ENCODE peak calls at places on chromosomes 6 and 20, in eight cellular contexts. One of them, this sample, is unnamed.

GRCh38 chr20:50027611-50028105 is 44.9 kb downstream of the SNAI1 start:
- DNase-seq in astrocyte of the spinal cord: peak
- DNase-seq in cardiac fibroblast: peak
- DNase-seq in aorta: peak
- DNase-seq in brain microvascular endothelial cell: peak
- DNase-seq in naive thymus-derived CD4-positive, alpha-beta T cell: no peak
- DNase-seq in OCI-LY7: no peak
- DNase-seq in ovary: peak
- DNase-seq in this sample: peak

GRCh38 chr20:9392892-9393857 is 121.2 kb upstream of the LAMP5 start:
- DNase-seq in astrocyte of the spinal cord: peak
- DNase-seq in cardiac fibroblast: peak
- DNase-seq in aorta: peak
- DNase-seq in brain microvascular endothelial cell: peak
- DNase-seq in naive thymus-derived CD4-positive, alpha-beta T cell: no peak
- DNase-seq in OCI-LY7: peak
- DNase-seq in ovary: peak
- DNase-seq in this sample: peak

GRCh38 chr6:15474196-15474595 is 188.6 kb downstream of the DTNBP1 start:
- DNase-seq in astrocyte of the spinal cord: no peak
- DNase-seq in cardiac fibroblast: peak
- DNase-seq in aorta: no peak
- DNase-seq in brain microvascular endothelial cell: no peak
- DNase-seq in naive thymus-derived CD4-positive, alpha-beta T cell: no peak
- DNase-seq in OCI-LY7: no peak
- DNase-seq in ovary: no peak
- DNase-seq in this sample: no peak

GRCh38 chr6:8940356-8940755 is 505.0 kb upstream of the SLC35B3 start:
- DNase-seq in astrocyte of the spinal cord: no peak
- DNase-seq in cardiac fibroblast: no peak
- DNase-seq in aorta: no peak
- DNase-seq in brain microvascular endothelial cell: no peak
- DNase-seq in naive thymus-derived CD4-positive, alpha-beta T cell: no peak
- DNase-seq in OCI-LY7: no peak
- DNase-seq in ovary: no peak
- DNase-seq in this sample: peak

GRCh38 chr6:6696867-6697531 is 108.5 kb downstream of the LY86 start:
- DNase-seq in astrocyte of the spinal cord: peak
- DNase-seq in cardiac fibroblast: peak
- DNase-seq in aorta: peak
- DNase-seq in brain microvascular endothelial cell: peak
- DNase-seq in naive thymus-derived CD4-positive, alpha-beta T cell: no peak
- DNase-seq in OCI-LY7: peak
- DNase-seq in ovary: peak
- DNase-seq in this sample: peak

GRCh38 chr6:135014353-135014832 is 40.2 kb downstream of the HBS1L start:
- DNase-seq in astrocyte of the spinal cord: no peak
- DNase-seq in cardiac fibroblast: no peak
- DNase-seq in aorta: no peak
- DNase-seq in brain microvascular endothelial cell: no peak
- DNase-seq in naive thymus-derived CD4-positive, alpha-beta T cell: no peak
- DNase-seq in OCI-LY7: no peak
- DNase-seq in ovary: no peak
- DNase-seq in this sample: no peak

GRCh38 chr6:6654599-6655575 is 66.4 kb downstream of the LY86 start:
- DNase-seq in astrocyte of the spinal cord: no peak
- DNase-seq in cardiac fibroblast: peak
- DNase-seq in aorta: peak
- DNase-seq in brain microvascular endothelial cell: peak
- DNase-seq in naive thymus-derived CD4-positive, alpha-beta T cell: no peak
- DNase-seq in OCI-LY7: no peak
- DNase-seq in ovary: no peak
- DNase-seq in this sample: no peak

GRCh38 chr6:30646450-30647038 is 389 bp upstream of the C6orf136 start:
- DNase-seq in astrocyte of the spinal cord: no peak
- DNase-seq in cardiac fibroblast: no peak
- DNase-seq in aorta: peak
- DNase-seq in brain microvascular endothelial cell: peak
- DNase-seq in naive thymus-derived CD4-positive, alpha-beta T cell: no peak
- DNase-seq in OCI-LY7: no peak
- DNase-seq in ovary: peak
- DNase-seq in this sample: no peak

GRCh38 chr6:15148356-15149058 is 97.4 kb upstream of the JARID2 start:
- DNase-seq in astrocyte of the spinal cord: peak
- DNase-seq in cardiac fibroblast: peak
- DNase-seq in aorta: no peak
- DNase-seq in brain microvascular endothelial cell: peak
- DNase-seq in naive thymus-derived CD4-positive, alpha-beta T cell: no peak
- DNase-seq in OCI-LY7: no peak
- DNase-seq in ovary: no peak
- DNase-seq in this sample: peak

GRCh38 chr6:31677955-31678354 is 2.9 kb downstream of the LY6G5C start:
- DNase-seq in astrocyte of the spinal cord: no peak
- DNase-seq in cardiac fibroblast: no peak
- DNase-seq in aorta: no peak
- DNase-seq in brain microvascular endothelial cell: no peak
- DNase-seq in naive thymus-derived CD4-positive, alpha-beta T cell: no peak
- DNase-seq in OCI-LY7: no peak
- DNase-seq in ovary: no peak
- DNase-seq in this sample: no peak

GRCh38 chr6:18121580-18122127 is 823 bp downstream of the NHLRC1 start:
- DNase-seq in astrocyte of the spinal cord: no peak
- DNase-seq in cardiac fibroblast: no peak
- DNase-seq in aorta: no peak
- DNase-seq in brain microvascular endothelial cell: no peak
- DNase-seq in naive thymus-derived CD4-positive, alpha-beta T cell: no peak
- DNase-seq in OCI-LY7: peak
- DNase-seq in ovary: no peak
- DNase-seq in this sample: no peak

GRCh38 chr6:100464162-100464851 is 414 bp downstream of the SIM1 start:
- DNase-seq in astrocyte of the spinal cord: no peak
- DNase-seq in cardiac fibroblast: no peak
- DNase-seq in aorta: no peak
- DNase-seq in brain microvascular endothelial cell: no peak
- DNase-seq in naive thymus-derived CD4-positive, alpha-beta T cell: no peak
- DNase-seq in OCI-LY7: no peak
- DNase-seq in ovary: no peak
- DNase-seq in this sample: peak

GRCh38 chr6:100466410-100467143 is 1.9 kb upstream of the SIM1 start:
- DNase-seq in astrocyte of the spinal cord: no peak
- DNase-seq in cardiac fibroblast: no peak
- DNase-seq in aorta: no peak
- DNase-seq in brain microvascular endothelial cell: no peak
- DNase-seq in naive thymus-derived CD4-positive, alpha-beta T cell: no peak
- DNase-seq in OCI-LY7: no peak
- DNase-seq in ovary: no peak
- DNase-seq in this sample: no peak

GRCh38 chr6:100463685-100464161 is 998 bp downstream of the SIM1 start:
- DNase-seq in astrocyte of the spinal cord: no peak
- DNase-seq in cardiac fibroblast: no peak
- DNase-seq in aorta: no peak
- DNase-seq in brain microvascular endothelial cell: no peak
- DNase-seq in naive thymus-derived CD4-positive, alpha-beta T cell: no peak
- DNase-seq in OCI-LY7: no peak
- DNase-seq in ovary: no peak
- DNase-seq in this sample: peak

GRCh38 chr6:100465701-100466409 is 1.1 kb upstream of the SIM1 start:
- DNase-seq in astrocyte of the spinal cord: peak
- DNase-seq in cardiac fibroblast: no peak
- DNase-seq in aorta: no peak
- DNase-seq in brain microvascular endothelial cell: no peak
- DNase-seq in naive thymus-derived CD4-positive, alpha-beta T cell: no peak
- DNase-seq in OCI-LY7: no peak
- DNase-seq in ovary: no peak
- DNase-seq in this sample: no peak

DNA sequence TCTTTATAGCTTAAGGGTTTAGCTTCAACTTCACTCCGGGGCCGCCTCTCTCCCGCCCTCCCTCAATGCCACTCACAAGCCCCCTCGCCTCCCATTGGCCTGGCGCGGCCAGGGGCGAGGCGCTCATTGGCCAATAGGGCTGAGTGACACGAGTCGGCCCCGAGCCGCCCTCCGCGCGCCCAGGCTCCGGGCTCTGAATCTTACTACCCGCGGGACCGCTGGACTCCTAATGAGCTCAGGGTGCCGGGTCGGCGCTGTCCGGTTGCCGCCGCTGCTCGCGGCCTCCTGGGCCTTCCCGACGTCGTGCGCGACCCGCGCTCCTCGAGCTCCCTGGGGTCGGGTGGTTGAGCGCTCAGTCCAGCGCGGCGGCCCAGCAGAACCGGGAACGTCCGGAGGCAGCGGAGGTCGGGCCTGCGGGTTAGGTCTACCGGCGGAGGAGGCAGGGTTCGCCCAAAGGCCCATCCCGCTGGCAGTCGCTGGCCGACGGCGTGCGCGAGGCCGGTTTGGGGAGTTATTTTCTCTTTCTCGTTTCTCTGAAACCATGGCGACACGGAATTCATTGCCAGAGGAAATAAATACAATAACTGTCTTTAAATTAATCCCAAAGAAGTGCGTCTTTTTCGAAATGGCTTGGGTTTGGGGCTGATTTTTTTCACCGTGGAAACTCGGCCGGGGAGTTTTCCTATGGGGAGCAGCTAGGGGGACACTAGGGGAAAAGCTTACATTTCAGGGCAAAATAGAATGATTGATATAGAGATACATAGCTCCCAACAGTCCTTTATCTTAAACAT is at the start of gene SIM1:
- DNase-seq in astrocyte of the spinal cord: peak
- DNase-seq in cardiac fibroblast: peak
- DNase-seq in aorta: no peak
- DNase-seq in brain microvascular endothelial cell: peak
- DNase-seq in naive thymus-derived CD4-positive, alpha-beta T cell: no peak
- DNase-seq in OCI-LY7: no peak
- DNase-seq in ovary: no peak
- DNase-seq in this sample: peak
- H3K4me3 ChIP-seq in astrocyte of the spinal cord: peak
- H3K4me3 ChIP-seq in cardiac fibroblast: peak
- H3K4me3 ChIP-seq in aorta: no peak
- H3K4me3 ChIP-seq in brain microvascular endothelial cell: peak
- H3K4me3 ChIP-seq in naive thymus-derived CD4-positive, alpha-beta T cell: no peak
- H3K4me3 ChIP-seq in OCI-LY7: no peak
- H3K4me3 ChIP-seq in ovary: no peak
- H3K4me3 ChIP-seq in this sample: peak

DNA sequence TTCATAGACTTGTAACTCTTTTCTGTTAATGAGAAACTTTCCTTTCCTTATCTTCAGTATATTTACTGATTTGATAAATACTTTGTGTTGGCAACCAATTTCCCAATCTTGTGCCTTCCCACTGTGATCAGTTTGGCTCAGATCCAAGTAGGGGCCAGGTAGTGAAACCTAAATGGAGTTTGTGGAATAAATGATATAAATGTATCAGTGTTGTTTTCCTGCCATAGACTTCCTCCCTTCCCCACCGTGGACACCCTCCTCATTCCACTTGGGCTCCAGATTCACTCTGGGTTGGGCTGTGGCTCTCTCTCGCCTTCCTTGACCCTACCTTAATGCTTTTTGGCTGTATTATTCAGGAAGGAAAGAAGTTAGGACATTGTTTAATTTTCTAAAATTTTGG is 1.3 kb downstream of the ZKSCAN3 start:
- DNase-seq in astrocyte of the spinal cord: no peak
- DNase-seq in cardiac fibroblast: no peak
- DNase-seq in aorta: no peak
- DNase-seq in brain microvascular endothelial cell: no peak
- DNase-seq in naive thymus-derived CD4-positive, alpha-beta T cell: no peak
- DNase-seq in OCI-LY7: no peak
- DNase-seq in ovary: no peak
- DNase-seq in this sample: no peak
- H3K4me3 ChIP-seq in astrocyte of the spinal cord: no peak
- H3K4me3 ChIP-seq in cardiac fibroblast: peak
- H3K4me3 ChIP-seq in aorta: no peak
- H3K4me3 ChIP-seq in brain microvascular endothelial cell: no peak
- H3K4me3 ChIP-seq in naive thymus-derived CD4-positive, alpha-beta T cell: peak
- H3K4me3 ChIP-seq in OCI-LY7: peak
- H3K4me3 ChIP-seq in ovary: no peak
- H3K4me3 ChIP-seq in this sample: peak

GRCh38 chr6:131027326-131027725 is 35.7 kb downstream of the EPB41L2 start:
- DNase-seq in astrocyte of the spinal cord: no peak
- DNase-seq in cardiac fibroblast: no peak
- DNase-seq in aorta: no peak
- DNase-seq in brain microvascular endothelial cell: no peak
- DNase-seq in naive thymus-derived CD4-positive, alpha-beta T cell: no peak
- DNase-seq in OCI-LY7: no peak
- DNase-seq in ovary: no peak
- DNase-seq in this sample: no peak

GRCh38 chr6:131024565-131024964 is 38.5 kb downstream of the EPB41L2 start:
- DNase-seq in astrocyte of the spinal cord: no peak
- DNase-seq in cardiac fibroblast: no peak
- DNase-seq in aorta: no peak
- DNase-seq in brain microvascular endothelial cell: no peak
- DNase-seq in naive thymus-derived CD4-positive, alpha-beta T cell: no peak
- DNase-seq in OCI-LY7: no peak
- DNase-seq in ovary: no peak
- DNase-seq in this sample: no peak

GRCh38 chr6:131033631-131034030 is 29.4 kb downstream of the EPB41L2 start:
- DNase-seq in astrocyte of the spinal cord: no peak
- DNase-seq in cardiac fibroblast: no peak
- DNase-seq in aorta: no peak
- DNase-seq in brain microvascular endothelial cell: no peak
- DNase-seq in naive thymus-derived CD4-positive, alpha-beta T cell: no peak
- DNase-seq in OCI-LY7: no peak
- DNase-seq in ovary: no peak
- DNase-seq in this sample: no peak

GRCh38 chr6:131035582-131035981 is 27.5 kb downstream of the EPB41L2 start:
- DNase-seq in astrocyte of the spinal cord: no peak
- DNase-seq in cardiac fibroblast: no peak
- DNase-seq in aorta: no peak
- DNase-seq in brain microvascular endothelial cell: no peak
- DNase-seq in naive thymus-derived CD4-positive, alpha-beta T cell: no peak
- DNase-seq in OCI-LY7: no peak
- DNase-seq in ovary: no peak
- DNase-seq in this sample: no peak

DNA sequence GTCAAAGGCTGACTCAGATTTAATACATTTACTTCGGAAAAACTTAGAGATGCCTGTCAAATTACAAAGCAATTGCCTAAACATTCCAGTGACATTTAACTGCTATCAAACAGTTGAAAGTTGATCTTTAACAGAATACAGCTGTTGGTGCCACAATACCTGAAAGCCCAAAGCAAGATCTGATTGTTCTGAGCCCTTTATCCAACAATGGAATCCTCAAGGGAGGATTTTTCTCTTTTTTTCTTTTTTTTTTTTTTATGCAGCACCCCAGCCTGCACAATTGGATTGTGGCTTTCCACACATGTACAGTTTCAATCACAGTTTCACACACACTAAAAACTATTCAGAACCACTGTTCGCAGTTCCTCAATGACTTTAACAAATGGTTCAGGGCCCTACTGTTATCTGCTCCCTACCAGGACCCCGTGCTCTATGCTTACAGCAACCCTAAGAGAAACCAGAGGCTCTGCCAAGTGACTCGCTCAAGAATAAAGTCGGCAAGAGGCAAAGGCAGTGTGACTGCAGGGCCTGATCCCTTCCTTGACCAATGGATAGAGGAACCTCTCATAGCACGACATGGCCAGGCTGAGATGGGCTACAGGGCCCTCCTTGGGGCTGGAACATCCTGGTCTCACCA is 33.3 kb downstream of the EPB41L2 start:
- DNase-seq in astrocyte of the spinal cord: peak
- DNase-seq in cardiac fibroblast: peak
- DNase-seq in aorta: no peak
- DNase-seq in brain microvascular endothelial cell: peak
- DNase-seq in naive thymus-derived CD4-positive, alpha-beta T cell: no peak
- DNase-seq in OCI-LY7: no peak
- DNase-seq in ovary: no peak
- DNase-seq in this sample: peak
- H3K4me3 ChIP-seq in astrocyte of the spinal cord: no peak
- H3K4me3 ChIP-seq in cardiac fibroblast: no peak
- H3K4me3 ChIP-seq in aorta: no peak
- H3K4me3 ChIP-seq in brain microvascular endothelial cell: no peak
- H3K4me3 ChIP-seq in naive thymus-derived CD4-positive, alpha-beta T cell: no peak
- H3K4me3 ChIP-seq in OCI-LY7: no peak
- H3K4me3 ChIP-seq in ovary: no peak
- H3K4me3 ChIP-seq in this sample: no peak

GRCh38 chr6:111662192-111662793 is 56.6 kb upstream of the TRAF3IP2 start:
- DNase-seq in astrocyte of the spinal cord: no peak
- DNase-seq in cardiac fibroblast: peak
- DNase-seq in aorta: no peak
- DNase-seq in brain microvascular endothelial cell: no peak
- DNase-seq in naive thymus-derived CD4-positive, alpha-beta T cell: no peak
- DNase-seq in OCI-LY7: no peak
- DNase-seq in ovary: no peak
- DNase-seq in this sample: no peak
- H3K4me3 ChIP-seq in astrocyte of the spinal cord: no peak
- H3K4me3 ChIP-seq in cardiac fibroblast: no peak
- H3K4me3 ChIP-seq in aorta: no peak
- H3K4me3 ChIP-seq in brain microvascular endothelial cell: no peak
- H3K4me3 ChIP-seq in naive thymus-derived CD4-positive, alpha-beta T cell: no peak
- H3K4me3 ChIP-seq in OCI-LY7: no peak
- H3K4me3 ChIP-seq in ovary: no peak
- H3K4me3 ChIP-seq in this sample: no peak

This sample was measured in MG63.